ENCODE peak calls at places on chromosomes 3 and 15, in six cellular contexts. I, R, A, G, H and K are unnamed samples.

GRCh38 chr3:73361591-73361990 is 263.1 kb downstream of the PDZRN3 start:
- DNase-seq in H (no peak), G (no peak), A (no peak), R (no peak), I (no peak), K (no peak)

GRCh38 chr3:149151843-149152242 is 22.4 kb downstream of the HPS3 start:
- DNase-seq in G (peak; percentile 63), I (no peak), H (no peak), R (no peak), A (no peak), K (no peak)

GRCh38 chr3:43624619-43625305 is 3.0 kb upstream of the ANO10 start:
- DNase-seq in A (no peak), R (no peak), H (no peak), G (no peak), I (no peak), K (no peak)

GRCh38 chr3:117628896-117629295 is 919.3 kb downstream of the TUSC7 start:
- DNase-seq in G (peak; percentile 83), A (peak; percentile 32), R (no peak), I (peak; percentile 16), H (no peak), K (no peak)

GRCh38 chr3:46662771-46663551 is 30.5 kb downstream of the ALS2CL start:
- DNase-seq in G (peak; percentile 52), A (peak; percentile 33), R (no peak), H (no peak), I (peak; percentile 24), K (no peak)

GRCh38 chr15:92043283-92043682 is 189.8 kb downstream of the SLCO3A1 start:
- DNase-seq in G (no peak), H (no peak), R (no peak), I (no peak), A (no peak), K (no peak)

GRCh38 chr3:190546881-190547510 is 33.1 kb downstream of the IL1RAP start:
- DNase-seq in H (no peak), R (no peak), A (no peak), G (no peak), I (no peak), K (no peak)

GRCh38 chr15:53808058-53808703 is 48.7 kb upstream of the WDR72 start:
- DNase-seq in G (no peak), A (no peak), H (no peak), R (no peak), I (no peak), K (peak; percentile 10)

GRCh38 chr3:72661115-72661457 is 187.2 kb downstream of the SHQ1 start:
- DNase-seq in G (peak; percentile 80), H (no peak), R (no peak), I (peak; percentile 46), A (peak; percentile 93), K (no peak)

GRCh38 chr3:186775999-186776398 is 7.4 kb upstream of the EIF4A2 start:
- DNase-seq in H (no peak), G (no peak), I (no peak), A (no peak), R (no peak), K (no peak)

GRCh38 chr3:144114767-144115166 is 143.1 kb downstream of the DIPK2A start:
- DNase-seq in H (no peak), A (no peak), G (no peak), I (no peak), R (no peak), K (no peak)

GRCh38 chr3:108125550-108126071 is 34.8 kb upstream of the CD47 start:
- DNase-seq in A (no peak), G (no peak), I (no peak), R (no peak), H (no peak), K (peak; percentile 43)

GRCh38 chr3:138867996-138868395 is 33.3 kb upstream of the PIK3CB start:
- DNase-seq in I (no peak), A (no peak), R (no peak), G (no peak), H (no peak), K (no peak)

GRCh38 chr3:129513705-129514104 is 14.7 kb upstream of the RHO start:
- DNase-seq in I (no peak), R (no peak), H (no peak), A (no peak), G (no peak), K (no peak)

GRCh38 chr3:143119009-143119914 is at the start of gene CHST2:
- DNase-seq in R (peak; percentile 42), H (peak; percentile 62), G (peak; percentile 89), A (no peak), I (peak; percentile 43), K (peak; percentile 94)

GRCh38 chr3:156603379-156604017 is 48.6 kb upstream of the SSR3 start:
- DNase-seq in R (no peak), I (no peak), G (no peak), A (no peak), H (no peak), K (no peak)

GRCh38 chr3:59426851-59427565 is 377.2 kb upstream of the CFAP20DC start:
- DNase-seq in I (no peak), H (no peak), A (no peak), G (peak; percentile 12), R (no peak), K (no peak)

GRCh38 chr3:188219147-188219546 is 65.2 kb downstream of the LPP start:
- DNase-seq in G (no peak), R (no peak), A (no peak), I (no peak), H (no peak), K (no peak)

GRCh38 chr3:188217681-188218080 is 63.7 kb downstream of the LPP start:
- DNase-seq in R (no peak), I (no peak), A (no peak), H (no peak), G (no peak), K (no peak)

GRCh38 chr3:188218571-188218970 is 64.6 kb downstream of the LPP start:
- DNase-seq in A (no peak), I (no peak), H (no peak), R (no peak), G (no peak), K (no peak)

GRCh38 chr3:188214442-188214841 is 60.5 kb downstream of the LPP start:
- DNase-seq in I (no peak), A (no peak), H (no peak), G (no peak), R (no peak), K (no peak)

DNA sequence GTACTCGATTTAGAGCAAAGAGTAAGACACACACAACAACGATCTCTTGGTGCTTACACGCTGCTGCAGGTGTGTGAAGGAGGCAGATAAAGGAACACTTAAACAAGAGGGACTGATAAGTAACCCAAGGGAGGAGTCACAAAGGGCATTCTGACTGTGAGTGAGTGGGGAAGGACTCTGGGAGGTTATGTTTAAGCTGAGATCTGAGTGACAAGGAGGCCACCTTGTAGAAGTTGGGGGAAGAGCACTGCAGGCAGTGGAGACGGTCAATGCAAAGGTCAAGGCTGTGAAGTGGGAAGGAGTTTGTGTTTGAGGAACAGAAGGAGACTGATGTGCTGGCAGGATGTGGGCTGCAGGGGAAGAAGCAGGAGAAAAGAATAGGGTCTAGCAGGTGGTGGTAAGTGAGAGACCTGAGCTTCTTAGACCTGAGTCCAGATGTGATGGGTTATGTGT is 63.1 kb downstream of the LPP start:
- DNase-seq in A (no peak), R (no peak), H (no peak), I (no peak), G (no peak), K (no peak)
- TF ChIP-seq CTCF in A (no peak), R (no peak), H (no peak), I (no peak), G (no peak), K (no peak)

DNA sequence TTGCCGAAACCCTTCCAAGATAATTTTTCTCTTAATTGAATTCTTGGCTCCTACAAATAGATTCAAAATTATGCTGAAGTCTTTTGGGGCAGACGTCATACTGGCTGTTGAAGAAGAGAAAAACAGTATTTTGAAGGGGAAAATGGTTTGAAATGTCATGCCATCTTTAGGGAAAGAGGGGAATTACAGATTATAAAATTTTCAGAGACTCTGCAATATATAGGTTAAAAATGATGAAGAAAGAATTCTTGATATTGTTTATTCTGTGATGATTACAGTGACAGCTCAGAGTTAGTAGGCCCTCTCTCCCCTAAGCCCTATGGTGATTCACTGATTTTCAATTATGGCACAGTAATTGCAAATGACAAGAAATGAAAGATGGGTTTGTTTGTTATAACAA is 86.1 kb downstream of the CGNL1 start:
- DNase-seq in I (no peak), A (no peak), H (no peak), R (no peak), G (no peak), K (no peak)
- TF ChIP-seq CTCF in I (peak; percentile 18), A (peak; percentile 12), H (no peak), R (peak; percentile 21), G (peak; percentile 33), K (no peak)

GRCh38 chr3:81170298-81170697 is 591.1 kb downstream of the GBE1 start:
- DNase-seq in G (no peak), I (no peak), R (no peak), H (no peak), A (no peak), K (no peak)

DNA sequence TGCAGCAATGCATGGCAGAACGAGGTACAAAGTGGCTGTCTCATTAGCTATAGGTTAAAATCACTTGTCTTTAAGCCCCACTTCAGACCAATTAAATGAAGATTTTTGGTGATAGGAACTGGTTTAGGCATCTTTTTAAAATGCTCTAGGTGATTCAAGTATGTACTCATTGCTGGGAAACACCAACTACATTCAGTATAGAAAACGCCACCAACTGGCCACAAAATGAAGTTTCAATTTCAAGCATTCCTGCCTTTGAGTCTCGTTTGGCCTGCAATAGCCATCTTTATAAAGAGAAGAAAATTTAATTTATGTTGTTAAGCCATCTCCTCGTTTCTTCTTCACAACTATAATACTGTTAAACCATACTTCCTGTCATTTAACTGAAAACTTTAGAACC is 587.9 kb downstream of the GBE1 start:
- DNase-seq in I (no peak), R (no peak), A (no peak), G (no peak), H (no peak), K (no peak)
- TF ChIP-seq CTCF in I (no peak), R (no peak), A (no peak), G (no peak), H (peak; percentile 46), K (peak; percentile 27)

GRCh38 chr15:85412956-85413854 is 32.8 kb downstream of the AKAP13 start:
- DNase-seq in G (peak; percentile 88), R (no peak), A (peak; percentile 31), I (peak; percentile 63), H (no peak), K (peak; percentile 86)

GRCh38 chr15:85415779-85416178 is 35.4 kb downstream of the AKAP13 start:
- DNase-seq in G (no peak), H (no peak), A (no peak), I (no peak), R (no peak), K (no peak)

GRCh38 chr15:85414991-85415390 is 34.6 kb downstream of the AKAP13 start:
- DNase-seq in H (no peak), I (no peak), G (no peak), A (no peak), R (no peak), K (no peak)

GRCh38 chr15:85414037-85414436 is 33.6 kb downstream of the AKAP13 start:
- DNase-seq in I (no peak), R (no peak), H (no peak), A (no peak), G (no peak), K (no peak)

GRCh38 chr15:85414495-85414894 is 34.1 kb downstream of the AKAP13 start:
- DNase-seq in G (no peak), R (no peak), I (no peak), H (no peak), A (no peak), K (peak; percentile 37)
- TF ChIP-seq CTCF in G (no peak), R (no peak), I (peak; percentile 12), H (no peak), A (no peak), K (peak; percentile 35)